ENCODE peak calls at places on chromosomes 4 and X, in eight cellular contexts. One of them, this sample, is unnamed.

GRCh38 chr4:138761638-138762205 is 253.9 kb upstream of the NOCT start:
- DNase-seq in activated naive CD4-positive, alpha-beta T cell treated with Interleukin-2 at 50 U/mL for 16 hours: no peak
- DNase-seq in NCI-H1105: no peak
- DNase-seq in SK-MEL-5: no peak
- DNase-seq in mesenchymal stem cell: no peak
- DNase-seq in NCI-H460: no peak
- DNase-seq in esophagus squamous epithelium: no peak
- DNase-seq in progenitor cell of endocrine pancreas: no peak
- DNase-seq in this sample: no peak

GRCh38 chr4:1410491-1411325 is 4.5 kb upstream of the NKX1-1 start:
- DNase-seq in progenitor cell of endocrine pancreas: peak
- DNase-seq in SK-MEL-5: peak
- DNase-seq in NCI-H1105: no peak
- DNase-seq in mesenchymal stem cell: peak
- DNase-seq in NCI-H460: peak
- DNase-seq in esophagus squamous epithelium: no peak
- DNase-seq in activated naive CD4-positive, alpha-beta T cell treated with Interleukin-2 at 50 U/mL for 16 hours: peak
- DNase-seq in this sample: no peak

GRCh38 chr4:139734201-139734874 is 68.7 kb downstream of the MGST2 start:
- DNase-seq in NCI-H460: no peak
- DNase-seq in mesenchymal stem cell: peak
- DNase-seq in esophagus squamous epithelium: no peak
- DNase-seq in SK-MEL-5: peak
- DNase-seq in progenitor cell of endocrine pancreas: no peak
- DNase-seq in activated naive CD4-positive, alpha-beta T cell treated with Interleukin-2 at 50 U/mL for 16 hours: no peak
- DNase-seq in NCI-H1105: no peak
- DNase-seq in this sample: no peak

GRCh38 chr4:158302076-158302866 is 92.0 kb downstream of the TMEM144 start:
- DNase-seq in NCI-H1105: no peak
- DNase-seq in NCI-H460: no peak
- DNase-seq in mesenchymal stem cell: no peak
- DNase-seq in progenitor cell of endocrine pancreas: no peak
- DNase-seq in esophagus squamous epithelium: no peak
- DNase-seq in SK-MEL-5: no peak
- DNase-seq in activated naive CD4-positive, alpha-beta T cell treated with Interleukin-2 at 50 U/mL for 16 hours: no peak
- DNase-seq in this sample: no peak

GRCh38 chr4:23368081-23368697 is 521.7 kb downstream of the PPARGC1A start:
- DNase-seq in NCI-H1105: no peak
- DNase-seq in progenitor cell of endocrine pancreas: no peak
- DNase-seq in esophagus squamous epithelium: no peak
- DNase-seq in activated naive CD4-positive, alpha-beta T cell treated with Interleukin-2 at 50 U/mL for 16 hours: no peak
- DNase-seq in mesenchymal stem cell: peak
- DNase-seq in SK-MEL-5: peak
- DNase-seq in NCI-H460: peak
- DNase-seq in this sample: no peak

GRCh38 chrX:57282568-57282967 is 3.9 kb upstream of the FAAH2 start:
- DNase-seq in activated naive CD4-positive, alpha-beta T cell treated with Interleukin-2 at 50 U/mL for 16 hours: no peak
- DNase-seq in progenitor cell of endocrine pancreas: no peak
- DNase-seq in esophagus squamous epithelium: no peak
- DNase-seq in NCI-H460: no peak
- DNase-seq in mesenchymal stem cell: no peak
- DNase-seq in SK-MEL-5: peak
- DNase-seq in NCI-H1105: no peak
- DNase-seq in this sample: no peak

GRCh38 chr4:139736257-139736626 is 70.6 kb downstream of the MGST2 start:
- DNase-seq in SK-MEL-5: no peak
- DNase-seq in esophagus squamous epithelium: no peak
- DNase-seq in progenitor cell of endocrine pancreas: no peak
- DNase-seq in activated naive CD4-positive, alpha-beta T cell treated with Interleukin-2 at 50 U/mL for 16 hours: no peak
- DNase-seq in NCI-H460: no peak
- DNase-seq in mesenchymal stem cell: peak
- DNase-seq in NCI-H1105: no peak
- DNase-seq in this sample: no peak

GRCh38 chrX:65668362-65669310 is 1.2 kb downstream of the MSN start:
- DNase-seq in mesenchymal stem cell: peak
- DNase-seq in progenitor cell of endocrine pancreas: no peak
- DNase-seq in activated naive CD4-positive, alpha-beta T cell treated with Interleukin-2 at 50 U/mL for 16 hours: peak
- DNase-seq in esophagus squamous epithelium: peak
- DNase-seq in SK-MEL-5: peak
- DNase-seq in NCI-H1105: peak
- DNase-seq in NCI-H460: peak
- DNase-seq in this sample: peak

GRCh38 chr4:147526272-147526654 is 45.4 kb downstream of the EDNRA start:
- DNase-seq in SK-MEL-5: peak
- DNase-seq in activated naive CD4-positive, alpha-beta T cell treated with Interleukin-2 at 50 U/mL for 16 hours: no peak
- DNase-seq in esophagus squamous epithelium: no peak
- DNase-seq in progenitor cell of endocrine pancreas: no peak
- DNase-seq in NCI-H460: no peak
- DNase-seq in NCI-H1105: no peak
- DNase-seq in mesenchymal stem cell: no peak
- DNase-seq in this sample: no peak

GRCh38 chrX:55340896-55341433 is 76.2 kb upstream of the PAGE3 start:
- DNase-seq in NCI-H460: no peak
- DNase-seq in NCI-H1105: no peak
- DNase-seq in esophagus squamous epithelium: no peak
- DNase-seq in progenitor cell of endocrine pancreas: no peak
- DNase-seq in mesenchymal stem cell: no peak
- DNase-seq in activated naive CD4-positive, alpha-beta T cell treated with Interleukin-2 at 50 U/mL for 16 hours: no peak
- DNase-seq in SK-MEL-5: no peak
- DNase-seq in this sample: no peak

GRCh38 chr4:141350122-141350904 is 129.6 kb downstream of the ZNF330 start:
- DNase-seq in esophagus squamous epithelium: no peak
- DNase-seq in activated naive CD4-positive, alpha-beta T cell treated with Interleukin-2 at 50 U/mL for 16 hours: no peak
- DNase-seq in mesenchymal stem cell: peak
- DNase-seq in SK-MEL-5: peak
- DNase-seq in NCI-H1105: peak
- DNase-seq in progenitor cell of endocrine pancreas: no peak
- DNase-seq in NCI-H460: peak
- DNase-seq in this sample: no peak

GRCh38 chr4:57124145-57124544 is 14.0 kb upstream of the IGFBP7 start:
- DNase-seq in NCI-H1105: peak
- DNase-seq in progenitor cell of endocrine pancreas: no peak
- DNase-seq in SK-MEL-5: no peak
- DNase-seq in esophagus squamous epithelium: no peak
- DNase-seq in activated naive CD4-positive, alpha-beta T cell treated with Interleukin-2 at 50 U/mL for 16 hours: no peak
- DNase-seq in mesenchymal stem cell: no peak
- DNase-seq in NCI-H460: no peak
- DNase-seq in this sample: no peak

GRCh38 chrX:63330681-63331080 is 20.5 kb downstream of the SPIN4 start:
- DNase-seq in mesenchymal stem cell: no peak
- DNase-seq in SK-MEL-5: no peak
- DNase-seq in progenitor cell of endocrine pancreas: no peak
- DNase-seq in esophagus squamous epithelium: no peak
- DNase-seq in NCI-H1105: no peak
- DNase-seq in activated naive CD4-positive, alpha-beta T cell treated with Interleukin-2 at 50 U/mL for 16 hours: no peak
- DNase-seq in NCI-H460: no peak
- DNase-seq in this sample: no peak

GRCh38 chr4:172850838-172851237 is 317.8 kb upstream of the GALNT7 start:
- DNase-seq in activated naive CD4-positive, alpha-beta T cell treated with Interleukin-2 at 50 U/mL for 16 hours: no peak
- DNase-seq in NCI-H1105: no peak
- DNase-seq in progenitor cell of endocrine pancreas: no peak
- DNase-seq in NCI-H460: no peak
- DNase-seq in mesenchymal stem cell: peak
- DNase-seq in esophagus squamous epithelium: no peak
- DNase-seq in SK-MEL-5: peak
- DNase-seq in this sample: no peak

GRCh38 chr4:106676173-106676921 is 307.8 kb upstream of the GIMD1 start:
- DNase-seq in mesenchymal stem cell: peak
- DNase-seq in SK-MEL-5: no peak
- DNase-seq in activated naive CD4-positive, alpha-beta T cell treated with Interleukin-2 at 50 U/mL for 16 hours: no peak
- DNase-seq in NCI-H1105: no peak
- DNase-seq in NCI-H460: no peak
- DNase-seq in esophagus squamous epithelium: no peak
- DNase-seq in progenitor cell of endocrine pancreas: no peak
- DNase-seq in this sample: peak

GRCh38 chrX:152020895-152021294 is 46.4 kb upstream of the GABRE start:
- DNase-seq in progenitor cell of endocrine pancreas: no peak
- DNase-seq in activated naive CD4-positive, alpha-beta T cell treated with Interleukin-2 at 50 U/mL for 16 hours: no peak
- DNase-seq in mesenchymal stem cell: no peak
- DNase-seq in NCI-H1105: no peak
- DNase-seq in SK-MEL-5: no peak
- DNase-seq in esophagus squamous epithelium: no peak
- DNase-seq in NCI-H460: no peak
- DNase-seq in this sample: no peak

GRCh38 chrX:149829751-149830191 is 48.0 kb downstream of the MAGEA9 start:
- DNase-seq in NCI-H460: no peak
- DNase-seq in esophagus squamous epithelium: no peak
- DNase-seq in SK-MEL-5: no peak
- DNase-seq in activated naive CD4-positive, alpha-beta T cell treated with Interleukin-2 at 50 U/mL for 16 hours: peak
- DNase-seq in mesenchymal stem cell: peak
- DNase-seq in progenitor cell of endocrine pancreas: no peak
- DNase-seq in NCI-H1105: no peak
- DNase-seq in this sample: no peak

GRCh38 chr4:132651193-132651592 is 497.9 kb upstream of the PCDH10 start:
- DNase-seq in mesenchymal stem cell: no peak
- DNase-seq in activated naive CD4-positive, alpha-beta T cell treated with Interleukin-2 at 50 U/mL for 16 hours: no peak
- DNase-seq in NCI-H1105: no peak
- DNase-seq in progenitor cell of endocrine pancreas: no peak
- DNase-seq in NCI-H460: no peak
- DNase-seq in SK-MEL-5: no peak
- DNase-seq in esophagus squamous epithelium: no peak
- DNase-seq in this sample: no peak

GRCh38 chr4:663438-664428 is 10.3 kb downstream of the ATP5ME start:
- DNase-seq in activated naive CD4-positive, alpha-beta T cell treated with Interleukin-2 at 50 U/mL for 16 hours: peak
- DNase-seq in mesenchymal stem cell: no peak
- DNase-seq in SK-MEL-5: no peak
- DNase-seq in NCI-H460: no peak
- DNase-seq in esophagus squamous epithelium: no peak
- DNase-seq in progenitor cell of endocrine pancreas: peak
- DNase-seq in NCI-H1105: peak
- DNase-seq in this sample: no peak

GRCh38 chrX:150062292-150063137 is 124.2 kb upstream of the EOLA2 start:
- DNase-seq in SK-MEL-5: no peak
- DNase-seq in mesenchymal stem cell: peak
- DNase-seq in NCI-H460: no peak
- DNase-seq in esophagus squamous epithelium: no peak
- DNase-seq in progenitor cell of endocrine pancreas: no peak
- DNase-seq in NCI-H1105: peak
- DNase-seq in activated naive CD4-positive, alpha-beta T cell treated with Interleukin-2 at 50 U/mL for 16 hours: no peak
- DNase-seq in this sample: no peak

GRCh38 chr4:123955167-123955824 is 558.7 kb downstream of the SPRY1 start:
- DNase-seq in NCI-H1105: no peak
- DNase-seq in mesenchymal stem cell: no peak
- DNase-seq in NCI-H460: no peak
- DNase-seq in progenitor cell of endocrine pancreas: no peak
- DNase-seq in esophagus squamous epithelium: no peak
- DNase-seq in activated naive CD4-positive, alpha-beta T cell treated with Interleukin-2 at 50 U/mL for 16 hours: no peak
- DNase-seq in SK-MEL-5: no peak
- DNase-seq in this sample: no peak

GRCh38 chr4:5785806-5786680 is 75.0 kb downstream of the EVC start:
- DNase-seq in NCI-H1105: no peak
- DNase-seq in NCI-H460: no peak
- DNase-seq in progenitor cell of endocrine pancreas: no peak
- DNase-seq in activated naive CD4-positive, alpha-beta T cell treated with Interleukin-2 at 50 U/mL for 16 hours: no peak
- DNase-seq in SK-MEL-5: no peak
- DNase-seq in mesenchymal stem cell: peak
- DNase-seq in esophagus squamous epithelium: no peak
- DNase-seq in this sample: no peak

GRCh38 chr4:176767183-176767582 is 25.5 kb downstream of the VEGFC start:
- DNase-seq in NCI-H1105: no peak
- DNase-seq in mesenchymal stem cell: no peak
- DNase-seq in activated naive CD4-positive, alpha-beta T cell treated with Interleukin-2 at 50 U/mL for 16 hours: no peak
- DNase-seq in SK-MEL-5: no peak
- DNase-seq in progenitor cell of endocrine pancreas: no peak
- DNase-seq in esophagus squamous epithelium: no peak
- DNase-seq in NCI-H460: no peak
- DNase-seq in this sample: no peak

GRCh38 chrX:13099121-13099520 is 54.7 kb upstream of the FAM9C start:
- DNase-seq in mesenchymal stem cell: no peak
- DNase-seq in NCI-H460: no peak
- DNase-seq in progenitor cell of endocrine pancreas: no peak
- DNase-seq in activated naive CD4-positive, alpha-beta T cell treated with Interleukin-2 at 50 U/mL for 16 hours: no peak
- DNase-seq in NCI-H1105: no peak
- DNase-seq in esophagus squamous epithelium: no peak
- DNase-seq in SK-MEL-5: no peak
- DNase-seq in this sample: no peak

GRCh38 chr4:165991325-165992180 is 118.5 kb downstream of the TLL1 start:
- DNase-seq in progenitor cell of endocrine pancreas: no peak
- DNase-seq in mesenchymal stem cell: peak
- DNase-seq in NCI-H460: no peak
- DNase-seq in esophagus squamous epithelium: no peak
- DNase-seq in activated naive CD4-positive, alpha-beta T cell treated with Interleukin-2 at 50 U/mL for 16 hours: no peak
- DNase-seq in SK-MEL-5: no peak
- DNase-seq in NCI-H1105: no peak
- DNase-seq in this sample: no peak

GRCh38 chr4:4717692-4718091 is 141.8 kb upstream of the MSX1 start:
- DNase-seq in progenitor cell of endocrine pancreas: no peak
- DNase-seq in mesenchymal stem cell: no peak
- DNase-seq in SK-MEL-5: no peak
- DNase-seq in NCI-H460: no peak
- DNase-seq in activated naive CD4-positive, alpha-beta T cell treated with Interleukin-2 at 50 U/mL for 16 hours: no peak
- DNase-seq in esophagus squamous epithelium: no peak
- DNase-seq in NCI-H1105: no peak
- DNase-seq in this sample: no peak

GRCh38 chrX:71301195-71301924 is at the start of gene ITGB1BP2:
- DNase-seq in activated naive CD4-positive, alpha-beta T cell treated with Interleukin-2 at 50 U/mL for 16 hours: no peak
- DNase-seq in mesenchymal stem cell: peak
- DNase-seq in progenitor cell of endocrine pancreas: no peak
- DNase-seq in SK-MEL-5: peak
- DNase-seq in NCI-H1105: no peak
- DNase-seq in esophagus squamous epithelium: no peak
- DNase-seq in NCI-H460: no peak
- DNase-seq in this sample: no peak

GRCh38 chr4:184598753-184599491 is 50.3 kb downstream of the CASP3 start:
- DNase-seq in NCI-H460: no peak
- DNase-seq in esophagus squamous epithelium: no peak
- DNase-seq in mesenchymal stem cell: no peak
- DNase-seq in SK-MEL-5: no peak
- DNase-seq in activated naive CD4-positive, alpha-beta T cell treated with Interleukin-2 at 50 U/mL for 16 hours: no peak
- DNase-seq in NCI-H1105: no peak
- DNase-seq in progenitor cell of endocrine pancreas: no peak
- DNase-seq in this sample: no peak

GRCh38 chr4:169404959-169405358 is 134.2 kb upstream of the SH3RF1 start:
- DNase-seq in progenitor cell of endocrine pancreas: no peak
- DNase-seq in mesenchymal stem cell: peak
- DNase-seq in activated naive CD4-positive, alpha-beta T cell treated with Interleukin-2 at 50 U/mL for 16 hours: no peak
- DNase-seq in SK-MEL-5: no peak
- DNase-seq in NCI-H1105: no peak
- DNase-seq in esophagus squamous epithelium: no peak
- DNase-seq in NCI-H460: no peak
- DNase-seq in this sample: no peak

This sample was measured in SIG-M5.